ENCODE peak calls at places on chromosomes 5 and 9, in nine cellular contexts. N, R, K, U, Q, G, F, L and M are unnamed samples.

GRCh38 chr5:89457411-89458329 is 574.7 kb upstream of the MEF2C start:
- DNase-seq in U (no peak), R (no peak), N (peak), F (no peak), K (no peak), L (peak), Q (peak), G (no peak), M (no peak)

GRCh38 chr9:36640982-36641381 is 68.3 kb downstream of the MELK start:
- DNase-seq in N (no peak), U (no peak), Q (no peak), R (no peak), K (no peak), G (no peak), F (no peak), L (no peak), M (no peak)

GRCh38 chr9:71683598-71684235 is 84.6 kb downstream of the CEMIP2 start:
- DNase-seq in F (no peak), N (peak), L (no peak), R (peak), K (no peak), Q (peak), U (no peak), G (no peak), M (peak)

GRCh38 chr5:104347119-104347708 is 784.6 kb upstream of the NUDT12 start:
- DNase-seq in G (no peak), Q (no peak), N (no peak), F (no peak), K (no peak), R (no peak), L (no peak), U (no peak), M (peak)

GRCh38 chr5:138438724-138439536 is at the start of gene REEP2:
- DNase-seq in Q (no peak), U (peak), L (no peak), K (no peak), R (peak), G (no peak), F (no peak), N (no peak), M (peak)

GRCh38 chr9:122040573-122041242 is 52.4 kb downstream of the TTLL11 start:
- DNase-seq in U (no peak), L (no peak), R (no peak), K (no peak), N (no peak), F (no peak), Q (no peak), G (no peak), M (no peak)

GRCh38 chr5:102295534-102296228 is 403 bp downstream of the SLCO4C1 start:
- DNase-seq in K (no peak), G (peak), U (no peak), R (no peak), F (no peak), N (no peak), Q (no peak), L (no peak), M (peak)

GRCh38 chr9:85716031-85716877 is 25.5 kb downstream of the AGTPBP1 start:
- DNase-seq in K (no peak), N (no peak), G (no peak), R (no peak), L (no peak), Q (no peak), F (no peak), U (no peak), M (peak)

GRCh38 chr5:139856694-139857093 is 61.1 kb downstream of the PSD2 start:
- DNase-seq in N (no peak), U (no peak), L (no peak), G (no peak), R (no peak), Q (no peak), K (no peak), F (no peak), M (no peak)

GRCh38 chr9:69446496-69446895 is 121.5 kb downstream of the ENTREP1 start:
- DNase-seq in U (no peak), K (no peak), F (no peak), R (no peak), N (no peak), G (no peak), Q (no peak), L (no peak), M (no peak)

GRCh38 chr5:180026320-180026719 is 45.2 kb downstream of the RNF130 start:
- DNase-seq in Q (no peak), F (no peak), K (no peak), N (no peak), L (peak), R (no peak), G (no peak), U (no peak), M (peak)

GRCh38 chr9:31355965-31356364 is 1028.5 kb upstream of the ACO1 start:
- DNase-seq in L (no peak), R (no peak), F (no peak), N (no peak), Q (no peak), K (no peak), U (no peak), G (no peak), M (no peak)

GRCh38 chr5:125372694-125373621 is 626.5 kb upstream of the ZNF608 start:
- DNase-seq in Q (no peak), N (no peak), U (no peak), G (no peak), K (no peak), R (peak), F (no peak), L (no peak), M (no peak)

GRCh38 chr5:159456722-159457462 is 126.6 kb upstream of the IL12B start:
- DNase-seq in N (no peak), G (no peak), U (peak), Q (no peak), R (no peak), K (no peak), L (no peak), F (no peak), M (no peak)

GRCh38 chr9:91986248-91986647 is 36.2 kb upstream of the ROR2 start:
- DNase-seq in Q (no peak), K (no peak), L (no peak), N (no peak), U (no peak), G (no peak), R (no peak), F (no peak), M (no peak)

GRCh38 chr5:157106668-157107461 is 2.0 kb downstream of the HAVCR2 start:
- DNase-seq in L (peak), G (no peak), R (no peak), Q (peak), U (no peak), K (no peak), N (peak), F (no peak), M (peak)

GRCh38 chr5:157113007-157113406 is 4.2 kb upstream of the HAVCR2 start:
- DNase-seq in F (no peak), U (no peak), N (no peak), R (no peak), L (no peak), K (no peak), G (no peak), Q (no peak), M (peak)

GRCh38 chr5:157108961-157109360 is at the start of gene HAVCR2:
- DNase-seq in R (no peak), N (peak), G (no peak), L (peak), K (no peak), F (no peak), Q (peak), U (no peak), M (peak)

GRCh38 chr5:157107508-157107907 is 1.3 kb downstream of the HAVCR2 start:
- DNase-seq in F (no peak), R (no peak), N (no peak), U (no peak), K (no peak), L (no peak), G (no peak), Q (no peak), M (peak)

GRCh38 chr5:157109744-157110143 is 900 bp upstream of the HAVCR2 start:
- DNase-seq in U (no peak), Q (no peak), R (no peak), G (no peak), N (no peak), K (no peak), L (no peak), F (no peak), M (peak)
- TF ChIP-seq POLR2A in U (no peak), Q (no peak), R (no peak), G (no peak), N (no peak), K (no peak), L (no peak), F (no peak), M (no peak)

DNA sequence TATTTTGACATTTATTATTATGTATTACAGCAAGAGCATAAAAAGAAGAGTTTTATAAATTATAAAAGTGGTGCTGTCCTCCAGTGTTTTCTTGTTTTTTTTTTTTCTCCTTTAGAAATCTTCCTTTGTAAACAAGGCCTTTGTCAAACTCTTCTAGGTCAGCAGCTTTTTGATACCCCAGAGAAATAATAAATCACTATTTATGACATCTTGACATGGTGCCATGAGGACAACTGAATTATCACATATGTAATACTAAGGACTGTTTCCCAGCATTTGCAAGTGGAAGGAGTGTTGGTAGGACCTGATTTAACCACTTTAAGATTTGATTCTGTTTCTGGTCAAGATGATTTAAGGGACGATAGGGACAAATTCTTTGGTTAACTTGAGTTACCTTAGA is 4.6 kb downstream of the SMARCA2 start:
- DNase-seq in R (no peak), F (no peak), Q (no peak), L (no peak), N (no peak), G (no peak), K (no peak), U (no peak), M (no peak)
- H3K4me3 ChIP-seq in R (no peak), F (no peak), Q (no peak), L (no peak), N (no peak), G (no peak), K (no peak), U (no peak), M (no peak)

DNA sequence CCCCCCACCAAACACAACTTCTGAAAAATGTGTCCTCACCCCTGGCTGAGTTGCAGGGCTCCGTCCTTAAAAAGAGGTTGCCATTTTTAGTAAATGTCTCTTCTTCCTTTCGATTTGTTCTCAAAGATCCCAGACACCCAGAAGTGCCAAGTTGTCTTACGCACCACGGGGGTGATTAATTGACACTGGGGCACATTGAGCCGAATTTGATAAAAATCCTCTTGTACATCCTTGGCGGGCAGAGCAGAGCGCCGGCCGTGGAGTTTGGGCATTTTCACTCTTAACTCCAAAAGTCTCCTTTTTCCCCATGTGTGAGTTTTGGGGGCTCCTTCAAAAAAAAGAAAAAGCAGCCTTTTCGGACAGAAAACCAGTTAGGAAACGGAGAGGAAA is 4.5 kb downstream of the LMX1B start:
- DNase-seq in R (no peak), G (no peak), Q (no peak), N (no peak), L (no peak), F (no peak), K (no peak), U (no peak), M (no peak)
- TF ChIP-seq CTCF in R (no peak), G (no peak), Q (no peak), N (no peak), L (no peak), F (no peak), K (no peak), U (no peak), M (no peak)

GRCh38 chr5:34716986-34717385 is 60.9 kb downstream of the RAI14 start:
- DNase-seq in Q (no peak), L (no peak), G (no peak), F (no peak), K (no peak), R (no peak), N (no peak), U (no peak), M (no peak)
- TF ChIP-seq POLR2A in Q (no peak), L (no peak), G (no peak), F (no peak), K (no peak), R (no peak), N (no peak), U (no peak), M (no peak)

GRCh38 chr9:104245925-104246324 is 151.8 kb downstream of the SMC2 start:
- DNase-seq in F (no peak), Q (no peak), G (no peak), K (no peak), U (no peak), R (no peak), N (no peak), L (no peak), M (no peak)

GRCh38 chr9:104247899-104248460 is 153.9 kb downstream of the SMC2 start:
- DNase-seq in F (no peak), U (no peak), Q (no peak), N (no peak), K (no peak), L (no peak), R (no peak), G (no peak), M (no peak)
- H3K4me3 ChIP-seq in F (no peak), U (no peak), Q (no peak), N (no peak), K (no peak), L (no peak), R (no peak), G (no peak), M (no peak)

GRCh38 chr5:7805379-7805778 is 45.6 kb downstream of the CFAP90 start:
- DNase-seq in U (no peak), Q (no peak), G (no peak), K (no peak), L (no peak), N (no peak), R (no peak), F (no peak), M (peak)
- TF ChIP-seq CTCF in U (peak), Q (no peak), G (peak), K (no peak), L (no peak), N (no peak), R (peak), F (no peak), M (peak)

GRCh38 chr5:79514391-79515105 is 614 bp upstream of the HOMER1 start:
- DNase-seq in G (peak), F (peak), K (peak), N (peak), R (peak), L (peak), U (peak), Q (peak), M (peak)

GRCh38 chr5:79510638-79511037 is 3.3 kb downstream of the HOMER1 start:
- DNase-seq in Q (no peak), F (no peak), U (no peak), G (no peak), N (no peak), K (no peak), R (no peak), L (no peak), M (no peak)

GRCh38 chr5:79511945-79512493 is 1.9 kb downstream of the HOMER1 start:
- DNase-seq in U (no peak), R (no peak), L (no peak), F (no peak), K (no peak), Q (no peak), N (no peak), G (no peak), M (peak)

GRCh38 chr5:79512692-79513518 is 1.0 kb downstream of the HOMER1 start:
- DNase-seq in G (no peak), U (peak), N (no peak), F (no peak), Q (no peak), L (peak), R (no peak), K (no peak), M (peak)

DNA sequence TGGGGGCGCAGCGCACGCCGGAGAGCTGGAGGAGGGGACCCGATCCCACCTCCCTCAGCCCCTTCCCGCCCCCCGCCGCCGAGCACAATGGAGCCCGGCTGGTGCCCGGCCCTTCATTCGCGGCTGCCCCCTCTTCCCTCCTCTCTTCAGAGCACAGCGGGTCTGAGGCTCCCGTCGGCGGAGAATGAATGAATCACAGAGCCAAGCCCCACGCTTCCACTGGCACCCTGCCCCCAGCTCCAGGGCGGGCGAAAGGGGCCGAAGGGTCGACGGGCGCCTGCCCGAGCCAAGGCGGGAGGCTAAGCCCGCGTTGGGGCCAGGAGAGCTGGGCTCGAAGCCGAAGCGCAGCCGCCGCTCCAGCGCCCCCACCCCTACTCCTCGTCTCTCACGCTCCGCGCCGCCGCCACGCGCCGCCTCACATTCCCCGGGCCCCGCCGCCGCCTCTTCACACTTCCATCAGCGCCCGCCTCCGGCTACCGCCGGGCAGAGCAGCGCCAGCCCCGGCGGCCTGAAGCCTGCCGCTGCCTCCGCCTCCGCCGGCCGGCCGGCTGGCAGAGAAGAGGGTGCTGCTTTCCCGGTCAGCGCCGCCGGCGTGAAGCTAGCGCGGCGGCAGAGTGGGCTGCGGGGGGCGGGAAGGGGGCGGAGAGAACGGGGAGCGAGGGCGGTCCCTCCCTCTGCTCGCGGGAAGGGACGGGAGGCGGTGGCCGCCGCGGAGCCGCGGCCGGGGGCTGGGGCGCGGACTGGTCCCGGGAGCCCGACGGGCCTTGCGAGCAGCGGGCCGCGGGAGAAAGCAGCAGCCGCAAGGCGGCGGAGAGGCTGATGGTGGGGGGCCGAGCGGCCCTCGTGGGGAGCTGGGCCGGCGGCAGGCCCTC is at the start of gene HOMER1:
- DNase-seq in L (peak), F (no peak), Q (peak), G (peak), R (no peak), U (peak), N (peak), K (peak), M (peak)
- TF ChIP-seq POLR2A in L (no peak), F (no peak), Q (no peak), G (no peak), R (no peak), U (peak), N (no peak), K (no peak), M (peak)

GRCh38 chr9:14307989-14308750 is 5.8 kb downstream of the NFIB start:
- DNase-seq in U (no peak), F (no peak), R (no peak), Q (no peak), L (peak), N (no peak), G (no peak), K (no peak), M (no peak)
- H3K4me3 ChIP-seq in U (no peak), F (peak), R (no peak), Q (no peak), L (peak), N (no peak), G (no peak), K (peak), M (no peak)

DNA sequence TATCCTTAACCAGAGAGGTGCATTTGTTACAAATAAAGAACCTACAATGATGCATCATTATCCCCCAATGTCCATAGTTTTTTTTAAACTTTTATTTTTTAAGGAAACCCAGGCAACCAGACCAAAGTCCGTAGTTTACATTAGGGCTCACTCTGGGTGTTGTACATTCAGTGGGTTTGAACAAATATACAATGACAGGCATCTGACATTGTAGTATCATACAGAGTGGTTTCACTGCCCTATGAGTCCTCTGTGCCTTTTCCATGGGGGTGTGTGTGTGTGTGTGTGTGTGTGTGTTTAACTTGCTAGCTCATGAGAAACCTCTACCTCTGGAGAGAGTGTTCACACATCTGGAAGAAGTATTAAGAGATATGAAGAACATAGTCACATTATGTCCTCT is 141.5 kb downstream of the KDM4C start:
- DNase-seq in Q (no peak), F (no peak), G (no peak), L (no peak), N (no peak), R (no peak), K (no peak), U (no peak), M (no peak)
- TF ChIP-seq CTCF in Q (no peak), F (no peak), G (no peak), L (no peak), N (no peak), R (no peak), K (no peak), U (no peak), M (no peak)